ENCODE peak calls at places on chromosomes 1 and 21, in five cellular contexts. Z is ovary; H is stimulated activated CD4-positive, alpha-beta T cell treated with anti-CD3 and anti-CD28 coated beads, Interleukin-12 subunit alpha, Interleukin-12 subunit beta, amount 100 ng/mL, for 4 hours; S is CD8-positive, alpha-beta memory T cell; B is substantia nigra. T is an unnamed sample.

GRCh38 chr21:45209046-45209445 is 78.6 kb downstream of the POFUT2 start:
- DNase-seq in Z (no peak), S (no peak), H (no peak), B (no peak), T (no peak)

GRCh38 chr1:65717815-65718454 is 74.8 kb upstream of the PDE4B start:
- DNase-seq in Z (no peak), S (no peak), B (no peak), H (no peak), T (no peak)

GRCh38 chr1:178928041-178928440 is 57.2 kb upstream of the ANGPTL1 start:
- DNase-seq in S (no peak), B (no peak), H (no peak), Z (no peak), T (no peak)

GRCh38 chr1:111745670-111746613 is 6.7 kb upstream of the INKA2 start:
- DNase-seq in H (no peak), S (no peak), Z (no peak), B (no peak), T (no peak)

GRCh38 chr1:89780721-89781120 is 40.1 kb upstream of the LRRC8D start:
- DNase-seq in Z (no peak), H (no peak), B (no peak), S (no peak), T (no peak)

GRCh38 chr1:204331275-204331674 is 28.5 kb downstream of the PLEKHA6 start:
- DNase-seq in B (no peak), Z (no peak), H (no peak), S (no peak), T (no peak)

GRCh38 chr21:35406600-35406999 is 357.5 kb upstream of the RUNX1 start:
- DNase-seq in B (no peak), Z (no peak), S (no peak), H (no peak), T (no peak)

GRCh38 chr21:41698071-41698470 is 68.8 kb downstream of the RIPK4 start:
- DNase-seq in S (no peak), B (no peak), H (no peak), Z (no peak), T (no peak)

GRCh38 chr1:184792450-184792969 is 37.9 kb upstream of the EDEM3 start:
- DNase-seq in H (no peak), Z (no peak), S (no peak), B (peak; percentile 12), T (no peak)

GRCh38 chr1:202631076-202631923 is 79.0 kb downstream of the SYT2 start:
- DNase-seq in S (no peak), Z (no peak), B (no peak), H (no peak), T (no peak)

GRCh38 chr1:1917304-1917976 is 1.6 kb downstream of the TMEM52 start:
- DNase-seq in B (no peak), S (no peak), Z (no peak), H (no peak), T (no peak)

GRCh38 chr1:27778022-27778421 is 5.0 kb downstream of the STX12 start:
- DNase-seq in H (no peak), Z (no peak), B (no peak), S (no peak), T (no peak)

GRCh38 chr1:116850436-116850835 is 59.3 kb upstream of the PTGFRN start:
- DNase-seq in H (no peak), Z (no peak), S (no peak), B (no peak), T (no peak)

GRCh38 chr1:1157914-1158710 is 15.6 kb upstream of the TTLL10 start:
- DNase-seq in Z (peak; percentile 53), B (peak; percentile 59), S (peak; percentile 56), H (no peak), T (peak; percentile 73)

GRCh38 chr1:221761354-221762002 is 19.6 kb upstream of the DUSP10 start:
- DNase-seq in H (no peak), S (no peak), Z (no peak), B (no peak), T (no peak)

GRCh38 chr1:246583056-246583440 is 16.8 kb downstream of the CNST start:
- DNase-seq in H (no peak), Z (no peak), S (no peak), B (no peak), T (no peak)

GRCh38 chr1:67460648-67461500 is 30.7 kb upstream of the SERBP1 start:
- DNase-seq in H (no peak), Z (no peak), S (no peak), B (no peak), T (no peak)

GRCh38 chr21:34603002-34603709 is 11.8 kb downstream of the RCAN1 start:
- DNase-seq in B (peak; percentile 65), Z (peak; percentile 80), S (peak; percentile 62), H (peak; percentile 65), T (peak; percentile 70)

GRCh38 chr1:198763298-198763714 is 124.5 kb downstream of the PTPRC start:
- DNase-seq in S (no peak), H (no peak), B (no peak), Z (no peak), T (no peak)

GRCh38 chr21:18840239-18840638 is 436.7 kb upstream of the TMPRSS15 start:
- DNase-seq in S (no peak), H (no peak), B (no peak), Z (no peak), T (no peak)

GRCh38 chr1:228392111-228392936 is 14.3 kb downstream of the TRIM11 start:
- DNase-seq in H (no peak), B (no peak), S (no peak), Z (peak; percentile 17), T (peak; percentile 22)

GRCh38 chr21:33237446-33237845 is 7.7 kb downstream of the IFNAR2 start:
- DNase-seq in S (no peak), H (no peak), B (no peak), Z (no peak), T (no peak)

GRCh38 chr1:22556391-22557104 is 6.7 kb upstream of the EPHA8 start:
- DNase-seq in S (no peak), H (no peak), B (no peak), Z (no peak), T (no peak)

T was measured in activated naive CD8-positive, alpha-beta T cell treated with anti-CD3 and anti-CD28 coated beads, Interleukin-2, amount 10 ng/mL, durations not matched to agents 7 days and 5 days.